ENCODE peak calls at places on chromosome 22, in six cellular contexts. One of them, this sample, is unnamed.
A peak's percentile ranks its signal among the peaks of the same experiment; 100 is the strongest.

GRCh38 chr22:25032066-25032465 is 79.5 kb downstream of the KIAA1671 start:
- DNase-seq in A549: no peak
- DNase-seq in stomach: no peak
- DNase-seq in endothelial cell of umbilical vein: no peak
- DNase-seq in sigmoid colon: no peak
- DNase-seq in heart left ventricle: no peak
- DNase-seq in this sample: no peak

GRCh38 chr22:21984793-21985192 is 2.2 kb upstream of the TOP3B start:
- DNase-seq in A549: peak; percentile 58
- DNase-seq in stomach: no peak
- DNase-seq in endothelial cell of umbilical vein: peak; percentile 37
- DNase-seq in sigmoid colon: no peak
- DNase-seq in heart left ventricle: no peak
- DNase-seq in this sample: no peak

GRCh38 chr22:22888509-22889353 is 1.1 kb downstream of the IGLL5 start:
- DNase-seq in A549: no peak
- DNase-seq in stomach: no peak
- DNase-seq in endothelial cell of umbilical vein: no peak
- DNase-seq in sigmoid colon: no peak
- DNase-seq in heart left ventricle: no peak
- DNase-seq in this sample: no peak

GRCh38 chr22:29037340-29037932 is 24.2 kb downstream of the C22orf31 start:
- DNase-seq in A549: no peak
- DNase-seq in stomach: no peak
- DNase-seq in endothelial cell of umbilical vein: no peak
- DNase-seq in sigmoid colon: no peak
- DNase-seq in heart left ventricle: no peak
- DNase-seq in this sample: no peak

GRCh38 chr22:34567367-34567766 is 498.6 kb upstream of the ISX start:
- DNase-seq in A549: no peak
- DNase-seq in stomach: no peak
- DNase-seq in endothelial cell of umbilical vein: no peak
- DNase-seq in sigmoid colon: no peak
- DNase-seq in heart left ventricle: no peak
- DNase-seq in this sample: no peak

GRCh38 chr22:41449321-41449720 is 2.7 kb upstream of the TOB2 start:
- DNase-seq in A549: no peak
- DNase-seq in stomach: no peak
- DNase-seq in endothelial cell of umbilical vein: no peak
- DNase-seq in sigmoid colon: no peak
- DNase-seq in heart left ventricle: no peak
- DNase-seq in this sample: peak; percentile 26

GRCh38 chr22:48750282-48750681 is 1077.4 kb downstream of the BRD1 start:
- DNase-seq in A549: no peak
- DNase-seq in stomach: no peak
- DNase-seq in endothelial cell of umbilical vein: no peak
- DNase-seq in sigmoid colon: peak; percentile 32
- DNase-seq in heart left ventricle: no peak
- DNase-seq in this sample: no peak

GRCh38 chr22:37425800-37426531 is 1.3 kb downstream of the ELFN2 start:
- DNase-seq in A549: peak; percentile 22
- DNase-seq in stomach: no peak
- DNase-seq in endothelial cell of umbilical vein: peak; percentile 7
- DNase-seq in sigmoid colon: no peak
- DNase-seq in heart left ventricle: no peak
- DNase-seq in this sample: no peak

GRCh38 chr22:40635940-40636379 is 559 bp downstream of the MRTFA start:
- DNase-seq in A549: no peak
- DNase-seq in stomach: peak; percentile 30
- DNase-seq in endothelial cell of umbilical vein: peak; percentile 32
- DNase-seq in sigmoid colon: peak; percentile 71
- DNase-seq in heart left ventricle: no peak
- DNase-seq in this sample: no peak

GRCh38 chr22:23772315-23773246 is at the start of gene MMP11:
- DNase-seq in A549: no peak
- DNase-seq in stomach: peak; percentile 67
- DNase-seq in endothelial cell of umbilical vein: no peak
- DNase-seq in sigmoid colon: peak; percentile 83
- DNase-seq in heart left ventricle: peak; percentile 79
- DNase-seq in this sample: peak; percentile 63

GRCh38 chr22:30008401-30008800 is 71.9 kb upstream of the HORMAD2 start:
- DNase-seq in A549: no peak
- DNase-seq in stomach: no peak
- DNase-seq in endothelial cell of umbilical vein: no peak
- DNase-seq in sigmoid colon: no peak
- DNase-seq in heart left ventricle: no peak
- DNase-seq in this sample: no peak

GRCh38 chr22:44901301-44901700 is 108.5 kb downstream of the PHF21B start:
- DNase-seq in A549: peak; percentile 31
- DNase-seq in stomach: no peak
- DNase-seq in endothelial cell of umbilical vein: no peak
- DNase-seq in sigmoid colon: no peak
- DNase-seq in heart left ventricle: no peak
- DNase-seq in this sample: no peak

GRCh38 chr22:49668402-49668801 is 159.3 kb downstream of the BRD1 start:
- DNase-seq in A549: no peak
- DNase-seq in stomach: no peak
- DNase-seq in endothelial cell of umbilical vein: no peak
- DNase-seq in sigmoid colon: peak; percentile 57
- DNase-seq in heart left ventricle: no peak
- DNase-seq in this sample: no peak

GRCh38 chr22:29695129-29695926 is 24.5 kb upstream of the CABP7 start:
- DNase-seq in A549: no peak
- DNase-seq in stomach: no peak
- DNase-seq in endothelial cell of umbilical vein: no peak
- DNase-seq in sigmoid colon: no peak
- DNase-seq in heart left ventricle: no peak
- DNase-seq in this sample: no peak

GRCh38 chr22:40463727-40464126 is 93.3 kb downstream of the SGSM3 start:
- DNase-seq in A549: no peak
- DNase-seq in stomach: no peak
- DNase-seq in endothelial cell of umbilical vein: no peak
- DNase-seq in sigmoid colon: no peak
- DNase-seq in heart left ventricle: no peak
- DNase-seq in this sample: no peak

GRCh38 chr22:47062126-47062525 is 299.7 kb downstream of the TBC1D22A start:
- DNase-seq in A549: no peak
- DNase-seq in stomach: no peak
- DNase-seq in endothelial cell of umbilical vein: no peak
- DNase-seq in sigmoid colon: no peak
- DNase-seq in heart left ventricle: no peak
- DNase-seq in this sample: peak; percentile 23

DNA sequence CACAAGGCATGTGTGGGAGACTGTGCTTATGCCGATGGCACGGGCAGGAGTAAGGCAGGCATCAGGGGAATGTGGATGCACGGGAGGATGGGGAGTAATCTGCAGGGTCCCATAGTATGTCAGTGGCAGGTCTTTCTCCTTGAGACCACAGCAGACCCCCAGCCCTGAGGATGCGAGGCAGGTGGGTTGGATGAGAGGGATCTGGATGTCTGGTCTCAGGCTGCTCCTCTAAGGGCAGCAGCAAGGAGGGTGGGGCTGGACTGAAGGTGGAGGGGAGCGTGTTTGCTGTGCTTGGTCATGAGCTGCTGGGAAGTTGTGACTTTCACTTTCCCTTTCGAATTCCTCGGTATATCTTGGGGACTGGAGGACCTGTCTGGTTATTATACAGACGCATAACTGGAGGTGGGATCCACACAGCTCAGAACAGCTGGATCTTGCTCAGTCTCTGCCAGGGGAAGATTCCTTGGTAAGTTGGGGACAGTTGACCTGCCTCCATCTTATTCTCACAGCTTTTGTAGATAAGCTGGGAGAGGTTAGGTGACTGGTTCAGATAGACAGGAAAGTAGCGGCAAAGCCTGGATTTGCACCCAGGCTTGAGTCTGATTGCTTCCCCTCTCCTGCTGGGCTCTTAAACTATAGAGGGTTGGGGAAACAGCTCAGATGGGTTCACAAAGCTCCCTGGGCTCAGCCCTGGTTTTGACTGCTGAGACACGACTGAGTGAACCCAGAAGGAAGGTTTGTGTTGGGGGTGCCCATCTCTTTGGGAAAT is at the start of gene APOL1:
- DNase-seq in A549: peak; percentile 19
- DNase-seq in stomach: peak; percentile 63
- DNase-seq in endothelial cell of umbilical vein: peak; percentile 69
- DNase-seq in sigmoid colon: peak; percentile 85
- DNase-seq in heart left ventricle: peak; percentile 61
- DNase-seq in this sample: peak; percentile 67
- TF ChIP-seq POLR2A in A549: no peak
- TF ChIP-seq POLR2A in stomach: no peak
- TF ChIP-seq POLR2A in endothelial cell of umbilical vein: no peak
- TF ChIP-seq POLR2A in sigmoid colon: no peak
- TF ChIP-seq POLR2A in heart left ventricle: no peak
- TF ChIP-seq POLR2A in this sample: peak; percentile 53

GRCh38 chr22:45971389-45972028 is 5.5 kb downstream of the WNT7B start:
- DNase-seq in A549: no peak
- DNase-seq in stomach: no peak
- DNase-seq in endothelial cell of umbilical vein: no peak
- DNase-seq in sigmoid colon: no peak
- DNase-seq in heart left ventricle: no peak
- DNase-seq in this sample: no peak

GRCh38 chr22:45974498-45974897 is 2.5 kb downstream of the WNT7B start:
- DNase-seq in A549: peak; percentile 54
- DNase-seq in stomach: no peak
- DNase-seq in endothelial cell of umbilical vein: no peak
- DNase-seq in sigmoid colon: no peak
- DNase-seq in heart left ventricle: no peak
- DNase-seq in this sample: no peak

GRCh38 chr22:45970709-45971388 is 6.1 kb downstream of the WNT7B start:
- DNase-seq in A549: no peak
- DNase-seq in stomach: no peak
- DNase-seq in endothelial cell of umbilical vein: no peak
- DNase-seq in sigmoid colon: no peak
- DNase-seq in heart left ventricle: no peak
- DNase-seq in this sample: no peak

GRCh38 chr22:45972091-45972867 is 4.7 kb downstream of the WNT7B start:
- DNase-seq in A549: no peak
- DNase-seq in stomach: no peak
- DNase-seq in endothelial cell of umbilical vein: no peak
- DNase-seq in sigmoid colon: no peak
- DNase-seq in heart left ventricle: no peak
- DNase-seq in this sample: no peak

DNA sequence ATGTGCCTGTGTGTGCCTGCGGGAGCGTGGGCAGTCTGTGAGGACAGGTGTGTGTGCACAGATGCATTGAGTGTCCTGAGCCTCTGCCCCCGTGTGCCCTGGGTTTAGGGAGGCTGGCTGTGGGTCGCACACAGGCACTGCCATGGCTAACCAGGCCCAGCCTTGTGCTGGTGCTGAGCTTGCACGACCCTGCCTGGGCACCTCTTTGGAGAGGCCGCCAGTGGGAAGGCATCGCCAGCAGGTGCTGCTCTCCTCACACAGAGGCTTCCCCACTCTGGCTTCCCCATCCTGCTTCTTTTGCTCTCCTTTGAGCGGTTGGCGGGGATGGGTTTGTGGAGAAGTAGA is 4.1 kb downstream of the WNT7B start:
- DNase-seq in A549: no peak
- DNase-seq in stomach: no peak
- DNase-seq in endothelial cell of umbilical vein: no peak
- DNase-seq in sigmoid colon: no peak
- DNase-seq in heart left ventricle: no peak
- DNase-seq in this sample: no peak
- TF ChIP-seq CTCF in A549: no peak
- TF ChIP-seq CTCF in stomach: no peak
- TF ChIP-seq CTCF in endothelial cell of umbilical vein: no peak
- TF ChIP-seq CTCF in sigmoid colon: no peak
- TF ChIP-seq CTCF in heart left ventricle: no peak
- TF ChIP-seq CTCF in this sample: no peak

DNA sequence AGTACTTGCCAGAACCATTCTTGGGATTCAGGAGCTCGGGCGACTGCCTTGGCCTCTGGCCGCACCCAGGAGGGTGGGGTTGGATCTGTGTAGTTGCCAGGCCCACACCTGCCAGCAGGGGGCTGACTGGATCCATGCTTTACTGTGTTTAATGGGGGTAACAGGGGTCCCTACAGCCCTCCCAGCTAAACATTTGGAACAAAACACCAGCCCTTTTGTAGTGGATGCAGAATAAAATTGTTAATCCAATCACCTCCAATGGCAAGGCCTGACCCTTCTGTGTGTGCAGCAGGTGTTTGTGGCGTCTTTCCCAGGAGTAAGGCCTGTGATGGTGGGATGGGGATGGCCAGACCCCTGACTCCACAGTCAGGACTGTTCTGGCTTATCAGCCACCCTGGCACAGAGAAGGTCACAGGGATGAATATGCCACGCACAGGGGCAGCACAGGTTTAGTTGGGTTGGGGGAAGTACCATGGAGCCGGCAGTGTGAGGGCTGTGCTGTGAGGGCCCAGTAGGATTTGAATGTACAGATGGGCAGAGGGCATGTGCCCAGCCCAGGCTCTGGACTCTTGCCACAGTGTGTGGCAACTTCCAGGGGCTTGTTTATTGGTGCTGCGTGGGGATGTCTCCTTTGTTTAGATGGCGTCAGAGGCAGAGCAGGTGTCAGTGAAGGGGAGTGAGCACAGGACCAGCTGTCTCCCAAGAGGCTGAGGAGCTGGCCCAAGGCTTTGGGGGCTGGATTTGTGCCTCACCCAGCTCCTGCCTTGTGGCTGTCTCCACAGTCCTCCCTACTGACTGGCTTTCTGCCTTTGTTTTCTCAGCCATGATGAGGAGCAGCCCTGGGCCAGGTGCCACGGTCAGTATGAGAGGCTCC is 22.2 kb downstream of the SUN2 start:
- DNase-seq in A549: peak; percentile 29
- DNase-seq in stomach: peak; percentile 77
- DNase-seq in endothelial cell of umbilical vein: peak; percentile 19
- DNase-seq in sigmoid colon: peak; percentile 96
- DNase-seq in heart left ventricle: no peak
- DNase-seq in this sample: peak; percentile 86
- TF ChIP-seq POLR2A in A549: no peak
- TF ChIP-seq POLR2A in stomach: no peak
- TF ChIP-seq POLR2A in endothelial cell of umbilical vein: no peak
- TF ChIP-seq POLR2A in sigmoid colon: no peak
- TF ChIP-seq POLR2A in heart left ventricle: no peak
- TF ChIP-seq POLR2A in this sample: peak; percentile 39

GRCh38 chr22:31036671-31037550 is 44.2 kb upstream of the SMTN start:
- DNase-seq in A549: peak; percentile 60
- DNase-seq in stomach: no peak
- DNase-seq in endothelial cell of umbilical vein: no peak
- DNase-seq in sigmoid colon: peak; percentile 90
- DNase-seq in heart left ventricle: no peak
- DNase-seq in this sample: no peak
- TF ChIP-seq CTCF in A549: peak; percentile 9
- TF ChIP-seq CTCF in stomach: no peak
- TF ChIP-seq CTCF in endothelial cell of umbilical vein: no peak
- TF ChIP-seq CTCF in sigmoid colon: no peak
- TF ChIP-seq CTCF in heart left ventricle: no peak
- TF ChIP-seq CTCF in this sample: no peak

GRCh38 chr22:19386248-19386647 is 45.3 kb downstream of the HIRA start:
- DNase-seq in A549: no peak
- DNase-seq in stomach: no peak
- DNase-seq in endothelial cell of umbilical vein: no peak
- DNase-seq in sigmoid colon: peak; percentile 41
- DNase-seq in heart left ventricle: no peak
- DNase-seq in this sample: peak; percentile 34
- TF ChIP-seq POLR2A in A549: no peak
- TF ChIP-seq POLR2A in stomach: no peak
- TF ChIP-seq POLR2A in endothelial cell of umbilical vein: no peak
- TF ChIP-seq POLR2A in sigmoid colon: no peak
- TF ChIP-seq POLR2A in heart left ventricle: no peak
- TF ChIP-seq POLR2A in this sample: no peak